ENCODE peak calls at places on chromosomes 13 and 19, in four cellular contexts. One of them, this sample, is unnamed.

GRCh38 chr19:14433454-14434156 is 499 bp downstream of the PKN1 start:
- DNase-seq in T follicular helper cell: peak; percentile 33
- DNase-seq in CD8-positive, alpha-beta T cell: peak; percentile 60
- DNase-seq in lung: no peak
- DNase-seq in this sample: peak; percentile 39

GRCh38 chr19:38488096-38488495 is 54.6 kb downstream of the RYR1 start:
- DNase-seq in CD8-positive, alpha-beta T cell: no peak
- DNase-seq in lung: no peak
- DNase-seq in T follicular helper cell: no peak
- DNase-seq in this sample: no peak

GRCh38 chr13:41651413-41652068 is 194.2 kb downstream of the RGCC start:
- DNase-seq in lung: no peak
- DNase-seq in CD8-positive, alpha-beta T cell: no peak
- DNase-seq in T follicular helper cell: no peak
- DNase-seq in this sample: no peak

GRCh38 chr13:40668335-40668734 is 1.9 kb upstream of the FOXO1 start:
- DNase-seq in CD8-positive, alpha-beta T cell: peak; percentile 57
- DNase-seq in lung: peak; percentile 31
- DNase-seq in T follicular helper cell: peak; percentile 20
- DNase-seq in this sample: peak; percentile 12

GRCh38 chr19:13718733-13719132 is 45.6 kb upstream of the MRI1 start:
- DNase-seq in CD8-positive, alpha-beta T cell: no peak
- DNase-seq in lung: no peak
- DNase-seq in T follicular helper cell: no peak
- DNase-seq in this sample: no peak

GRCh38 chr19:50415661-50416033 is 3.1 kb upstream of the SPIB start:
- DNase-seq in lung: no peak
- DNase-seq in CD8-positive, alpha-beta T cell: no peak
- DNase-seq in T follicular helper cell: no peak
- DNase-seq in this sample: no peak

GRCh38 chr19:47713046-47714021 is at the start of gene EHD2:
- DNase-seq in lung: peak; percentile 74
- DNase-seq in T follicular helper cell: no peak
- DNase-seq in CD8-positive, alpha-beta T cell: peak; percentile 54
- DNase-seq in this sample: no peak

GRCh38 chr19:6258812-6259311 is 20.9 kb downstream of the MLLT1 start:
- DNase-seq in lung: no peak
- DNase-seq in T follicular helper cell: no peak
- DNase-seq in CD8-positive, alpha-beta T cell: no peak
- DNase-seq in this sample: no peak

GRCh38 chr13:101576452-101576851 is 124.0 kb downstream of the ITGBL1 start:
- DNase-seq in lung: no peak
- DNase-seq in CD8-positive, alpha-beta T cell: no peak
- DNase-seq in T follicular helper cell: no peak
- DNase-seq in this sample: no peak

GRCh38 chr13:106683179-106683578 is 115.2 kb upstream of the ARGLU1 start:
- DNase-seq in lung: no peak
- DNase-seq in CD8-positive, alpha-beta T cell: no peak
- DNase-seq in T follicular helper cell: no peak
- DNase-seq in this sample: no peak

GRCh38 chr13:46926856-46927625 is 30.2 kb upstream of the HTR2A start:
- DNase-seq in CD8-positive, alpha-beta T cell: no peak
- DNase-seq in lung: no peak
- DNase-seq in T follicular helper cell: no peak
- DNase-seq in this sample: no peak

GRCh38 chr13:112446867-112447266 is 70.7 kb downstream of the SPACA7 start:
- DNase-seq in CD8-positive, alpha-beta T cell: no peak
- DNase-seq in lung: peak; percentile 17
- DNase-seq in T follicular helper cell: no peak
- DNase-seq in this sample: no peak